ENCODE peak calls at places on chromosomes 13 and 19, in nine cellular contexts. O is WERI-Rb-1, I is pancreas, F is lung, J is brain microvascular endothelial cell, B is body of pancreas, A is tibial artery, D is thyroid gland, N is cardiac muscle cell. S is an unnamed sample.

GRCh38 chr13:48370815-48371214 is 42.1 kb downstream of the LPAR6 start:
- DNase-seq in O (no peak), I (no peak), F (no peak), J (no peak), B (no peak), A (no peak), D (no peak), N (no peak), S (no peak)

GRCh38 chr19:1606138-1606651 is 933 bp upstream of the UQCR11 start:
- DNase-seq in O (no peak), I (no peak), F (no peak), J (no peak), B (no peak), A (peak; percentile 28), D (no peak), N (no peak), S (no peak)

GRCh38 chr13:21434588-21434987 is 24.5 kb downstream of the ZDHHC20 start:
- DNase-seq in O (no peak), I (no peak), F (no peak), J (no peak), B (no peak), A (no peak), D (no peak), N (no peak), S (no peak)

GRCh38 chr19:42048992-42049391 is 21.0 kb downstream of the GRIK5 start:
- DNase-seq in O (no peak), I (no peak), F (no peak), J (no peak), B (no peak), A (no peak), D (no peak), N (no peak), S (no peak)

GRCh38 chr19:2057484-2058469 is 6.7 kb upstream of the MKNK2 start:
- DNase-seq in O (no peak), I (no peak), F (no peak), J (no peak), B (no peak), A (no peak), D (no peak), N (no peak), S (no peak)

GRCh38 chr13:59281453-59281852 is 882.3 kb downstream of the DIAPH3 start:
- DNase-seq in O (no peak), I (no peak), F (no peak), J (no peak), B (no peak), A (no peak), D (no peak), N (no peak), S (no peak)

GRCh38 chr13:96700657-96701056 is 293.6 kb downstream of the OXGR1 start:
- DNase-seq in O (no peak), I (no peak), F (no peak), J (no peak), B (no peak), A (no peak), D (no peak), N (no peak), S (no peak)

GRCh38 chr19:9597027-9597426 is 12.7 kb upstream of the ZNF121 start:
- DNase-seq in O (no peak), I (no peak), F (no peak), J (peak; percentile 47), B (no peak), A (no peak), D (no peak), N (no peak), S (no peak)

GRCh38 chr13:31067416-31068118 is 94.1 kb downstream of the HSPH1 start:
- DNase-seq in O (no peak), I (no peak), F (no peak), J (peak; percentile 38), B (no peak), A (no peak), D (no peak), N (no peak), S (no peak)

GRCh38 chr13:107208889-107209288 is 641.0 kb upstream of the ARGLU1 start:
- DNase-seq in O (no peak), I (no peak), F (no peak), J (no peak), B (no peak), A (no peak), D (no peak), N (no peak), S (no peak)

GRCh38 chr19:3324405-3324856 is 42.0 kb upstream of the NFIC start:
- DNase-seq in O (peak; percentile 75), I (no peak), F (peak; percentile 72), J (peak; percentile 35), B (peak; percentile 74), A (peak; percentile 47), D (peak; percentile 51), N (no peak), S (no peak)

GRCh38 chr13:51814825-51815650 is 11.1 kb upstream of the DHRS12 start:
- DNase-seq in O (peak; percentile 47), I (peak; percentile 60), F (peak; percentile 70), J (peak; percentile 53), B (peak; percentile 83), A (peak; percentile 41), D (peak; percentile 65), N (peak; percentile 72), S (no peak)

GRCh38 chr13:40485611-40486517 is 180.6 kb downstream of the FOXO1 start:
- DNase-seq in O (no peak), I (no peak), F (no peak), J (no peak), B (no peak), A (no peak), D (no peak), N (no peak), S (no peak)

GRCh38 chr13:32252812-32253440 is 62.2 kb downstream of the ZAR1L start:
- DNase-seq in O (no peak), I (no peak), F (no peak), J (no peak), B (no peak), A (no peak), D (no peak), N (no peak), S (no peak)

GRCh38 chr13:44373601-44374347 is at the start of gene SERP2:
- DNase-seq in O (no peak), I (peak; percentile 13), F (no peak), J (no peak), B (peak; percentile 29), A (no peak), D (peak; percentile 62), N (peak; percentile 33), S (peak; percentile 40)

GRCh38 chr19:7926021-7926726 is at the start of gene CTXN1:
- DNase-seq in O (peak; percentile 77), I (peak; percentile 66), F (peak; percentile 66), J (no peak), B (peak; percentile 80), A (peak; percentile 64), D (peak; percentile 65), N (peak; percentile 85), S (peak; percentile 83)

GRCh38 chr19:7927605-7928333 is 1.8 kb upstream of the CTXN1 start:
- DNase-seq in O (no peak), I (peak; percentile 16), F (no peak), J (no peak), B (no peak), A (peak; percentile 21), D (no peak), N (no peak), S (peak; percentile 49)

GRCh38 chr19:7925171-7925837 is 631 bp downstream of the CTXN1 start:
- DNase-seq in O (peak; percentile 86), I (peak; percentile 41), F (peak; percentile 62), J (peak; percentile 63), B (peak; percentile 72), A (peak; percentile 57), D (peak; percentile 56), N (peak; percentile 93), S (no peak)

GRCh38 chr19:7928334-7928706 is 2.4 kb upstream of the CTXN1 start:
- DNase-seq in O (peak; percentile 57), I (peak; percentile 3), F (no peak), J (no peak), B (no peak), A (no peak), D (no peak), N (no peak), S (no peak)

GRCh38 chr19:7926727-7927604 is 1.0 kb upstream of the CTXN1 start:
- DNase-seq in O (peak; percentile 45), I (peak; percentile 13), F (no peak), J (no peak), B (no peak), A (no peak), D (no peak), N (no peak), S (no peak)
- H3K27ac ChIP-seq in O (peak overlapping the region; percentile 79), I (no peak overlapping the region), F (no peak overlapping the region), J (no peak overlapping the region), B (no peak overlapping the region), A (peak overlapping the region; percentile 96), D (no peak overlapping the region), N (no peak overlapping the region), S (peak overlapping the region; percentile 86)

GRCh38 chr19:29552454-29553280 is 26.9 kb downstream of the VSTM2B start:
- DNase-seq in O (no peak), I (no peak), F (no peak), J (no peak), B (no peak), A (no peak), D (no peak), N (no peak), S (no peak)
- TF ChIP-seq CTCF in O (no peak), I (no peak), F (no peak), J (no peak), B (no peak), A (no peak), D (no peak), N (no peak), S (no peak)

GRCh38 chr19:56098731-56099577 is 22.1 kb downstream of the ZNF787 start:
- DNase-seq in O (no peak), I (no peak), F (no peak), J (no peak), B (no peak), A (no peak), D (no peak), N (no peak), S (no peak)
- H3K4me3 ChIP-seq in O (no peak overlapping the region), I (no peak overlapping the region), F (no peak overlapping the region), J (no peak overlapping the region), B (no peak overlapping the region), A (no peak overlapping the region), D (no peak overlapping the region), N (no peak overlapping the region), S (no peak overlapping the region)

GRCh38 chr19:46915386-46915785 is 54.6 kb downstream of the ARHGAP35 start:
- DNase-seq in O (no peak), I (no peak), F (no peak), J (no peak), B (no peak), A (no peak), D (no peak), N (no peak), S (no peak)

GRCh38 chr19:46911456-46911855 is 50.7 kb downstream of the ARHGAP35 start:
- DNase-seq in O (no peak), I (no peak), F (no peak), J (no peak), B (no peak), A (no peak), D (no peak), N (no peak), S (no peak)

GRCh38 chr19:46913852-46914430 is 53.1 kb downstream of the ARHGAP35 start:
- DNase-seq in O (no peak), I (no peak), F (no peak), J (no peak), B (no peak), A (no peak), D (no peak), N (no peak), S (no peak)

GRCh38 chr19:46916971-46917370 is 56.2 kb downstream of the ARHGAP35 start:
- DNase-seq in O (no peak), I (no peak), F (no peak), J (no peak), B (no peak), A (no peak), D (no peak), N (no peak), S (no peak)

GRCh38 chr19:46913198-46913851 is 52.5 kb downstream of the ARHGAP35 start:
- DNase-seq in O (no peak), I (no peak), F (no peak), J (no peak), B (no peak), A (no peak), D (peak; percentile 30), N (peak; percentile 70), S (no peak)
- H3K27ac ChIP-seq in O (no peak overlapping the region), I (no peak overlapping the region), F (peak overlapping the region; percentile 71), J (peak overlapping the region; percentile 49), B (no peak overlapping the region), A (peak overlapping the region; percentile 49), D (peak overlapping the region; percentile 65), N (peak overlapping the region; percentile 91), S (peak overlapping the region; percentile 63)

S was measured in dorsolateral prefrontal cortex.